ENCODE peak calls at places on chromosomes 6 and 20, in eight cellular contexts. M is bronchial epithelial cell, X is stomach, U is brain microvascular endothelial cell, G is lower lobe of right lung, W is foreskin fibroblast, Q is tibial artery, N is nephron progenitor cell. D is an unnamed sample.

GRCh38 chr6:27591660-27592059 is 118.8 kb upstream of the ZNF184 start:
- DNase-seq in M (peak), X (no peak), U (peak), G (no peak), W (peak), Q (no peak), N (peak), D (no peak)

GRCh38 chr6:139473239-139473701 is 98.8 kb upstream of the CITED2 start:
- DNase-seq in M (no peak), X (no peak), U (no peak), G (no peak), W (no peak), Q (peak), N (peak), D (no peak)

GRCh38 chr20:36367907-36368306 is 61.8 kb downstream of the DLGAP4 start:
- DNase-seq in M (no peak), X (no peak), U (no peak), G (no peak), W (no peak), Q (no peak), N (no peak), D (no peak)

GRCh38 chr20:63087872-63088680 is 81.3 kb upstream of the BHLHE23 start:
- DNase-seq in M (no peak), X (no peak), U (no peak), G (peak), W (no peak), Q (no peak), N (peak), D (no peak)

GRCh38 chr6:136784910-136785746 is 7.1 kb downstream of the MAP3K5 start:
- DNase-seq in M (peak), X (peak), U (no peak), G (peak), W (no peak), Q (peak), N (no peak), D (no peak)

GRCh38 chr6:83536034-83536646 is 23.8 kb downstream of the PRSS35 start:
- DNase-seq in M (peak), X (peak), U (peak), G (no peak), W (peak), Q (peak), N (peak), D (peak)

GRCh38 chr20:10919549-10920140 is 245.8 kb upstream of the JAG1 start:
- DNase-seq in M (peak), X (no peak), U (peak), G (no peak), W (peak), Q (no peak), N (no peak), D (no peak)

GRCh38 chr6:22249646-22250045 is 47.2 kb downstream of the PRL start:
- DNase-seq in M (no peak), X (no peak), U (no peak), G (no peak), W (no peak), Q (no peak), N (no peak), D (no peak)

GRCh38 chr20:52104546-52105044 is 87.0 kb downstream of the ZFP64 start:
- DNase-seq in M (no peak), X (no peak), U (peak), G (no peak), W (peak), Q (no peak), N (peak), D (peak)

GRCh38 chr6:138403324-138403800 is 661 bp upstream of the HEBP2 start:
- DNase-seq in M (no peak), X (peak), U (no peak), G (peak), W (no peak), Q (no peak), N (peak), D (peak)

GRCh38 chr6:49849121-49849907 is 17.0 kb downstream of the CRISP1 start:
- DNase-seq in M (peak), X (no peak), U (peak), G (no peak), W (peak), Q (no peak), N (peak), D (no peak)

GRCh38 chr6:81241717-81242116 is 510.8 kb downstream of the TENT5A start:
- DNase-seq in M (peak), X (no peak), U (no peak), G (no peak), W (no peak), Q (no peak), N (no peak), D (no peak)

GRCh38 chr6:91490672-91491071 is 903.8 kb upstream of the MAP3K7 start:
- DNase-seq in M (no peak), X (no peak), U (no peak), G (no peak), W (no peak), Q (no peak), N (no peak), D (no peak)

GRCh38 chr20:46128310-46129151 is 10.4 kb downstream of the CD40 start:
- DNase-seq in M (no peak), X (peak), U (no peak), G (no peak), W (no peak), Q (no peak), N (peak), D (no peak)

GRCh38 chr6:137870286-137870685 is 3.2 kb downstream of the TNFAIP3 start:
- DNase-seq in M (no peak), X (no peak), U (no peak), G (no peak), W (no peak), Q (no peak), N (no peak), D (no peak)

GRCh38 chr20:21433329-21433890 is 36.1 kb upstream of the NKX2-4 start:
- DNase-seq in M (peak), X (no peak), U (peak), G (no peak), W (peak), Q (no peak), N (no peak), D (no peak)

GRCh38 chr6:143126574-143126941 is 65.9 kb downstream of the AIG1 start:
- DNase-seq in M (no peak), X (no peak), U (no peak), G (no peak), W (no peak), Q (no peak), N (no peak), D (no peak)

GRCh38 chr20:20407891-20408805 is 40.2 kb downstream of the INSM1 start:
- DNase-seq in M (peak), X (no peak), U (no peak), G (no peak), W (no peak), Q (no peak), N (no peak), D (no peak)

GRCh38 chr6:3227363-3228045 is at the start of gene TUBB2B:
- DNase-seq in M (no peak), X (no peak), U (no peak), G (no peak), W (no peak), Q (no peak), N (peak), D (peak)

GRCh38 chr20:34705383-34706021 is 1.4 kb downstream of the TP53INP2 start:
- DNase-seq in M (peak), X (peak), U (peak), G (no peak), W (peak), Q (no peak), N (no peak), D (no peak)
- TF ChIP-seq CTCF in M (peak), X (no peak), U (no peak), G (no peak), W (peak), Q (no peak), N (no peak), D (no peak)

GRCh38 chr6:33958863-33959651 is 155.3 kb upstream of the MLN start:
- DNase-seq in M (no peak), X (no peak), U (no peak), G (no peak), W (no peak), Q (no peak), N (no peak), D (no peak)
- TF ChIP-seq CTCF in M (no peak), X (no peak), U (peak), G (no peak), W (no peak), Q (no peak), N (peak), D (no peak)

DNA sequence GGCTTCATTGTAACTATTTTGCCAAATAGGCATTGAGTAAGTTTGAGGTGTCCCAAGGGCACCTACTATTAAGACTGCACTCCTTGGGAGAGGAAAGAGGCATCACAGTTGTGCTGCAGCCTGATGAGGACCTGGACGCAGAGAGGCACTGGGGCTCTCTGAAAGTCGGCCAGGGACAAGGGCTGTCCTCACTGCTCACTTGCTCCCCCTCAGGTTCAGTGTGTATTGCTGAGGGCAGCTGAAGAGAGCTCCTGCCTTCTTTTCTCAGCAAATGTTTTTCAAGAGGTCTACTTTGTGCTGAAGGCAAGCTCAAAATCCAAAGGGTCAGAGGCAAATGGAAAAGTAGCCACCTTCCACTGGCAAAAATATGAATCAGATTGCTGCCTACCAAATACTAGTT is 331.8 kb downstream of the RIMS1 start:
- DNase-seq in M (peak), X (peak), U (peak), G (no peak), W (peak), Q (no peak), N (peak), D (no peak)
- TF ChIP-seq CTCF in M (peak), X (peak), U (peak), G (peak), W (peak), Q (no peak), N (peak), D (no peak)

GRCh38 chr20:23508896-23509579 is 18.1 kb downstream of the CST8 start:
- DNase-seq in M (no peak), X (no peak), U (no peak), G (no peak), W (no peak), Q (no peak), N (peak), D (no peak)

GRCh38 chr20:23510000-23510590 is 19.2 kb downstream of the CST8 start:
- DNase-seq in M (no peak), X (no peak), U (no peak), G (no peak), W (no peak), Q (no peak), N (no peak), D (no peak)

GRCh38 chr20:23508449-23508848 is 17.5 kb downstream of the CST8 start:
- DNase-seq in M (no peak), X (no peak), U (no peak), G (no peak), W (no peak), Q (no peak), N (peak), D (no peak)

GRCh38 chr20:23509580-23509913 is 18.6 kb downstream of the CST8 start:
- DNase-seq in M (no peak), X (no peak), U (no peak), G (no peak), W (no peak), Q (no peak), N (no peak), D (no peak)

GRCh38 chr20:23507346-23507745 is 16.4 kb downstream of the CST8 start:
- DNase-seq in M (no peak), X (no peak), U (no peak), G (no peak), W (no peak), Q (no peak), N (no peak), D (no peak)
- TF ChIP-seq CTCF in M (no peak), X (no peak), U (no peak), G (no peak), W (no peak), Q (no peak), N (no peak), D (no peak)

GRCh38 chr20:2917266-2917665 is 44.0 kb downstream of the PTPRA start:
- DNase-seq in M (no peak), X (no peak), U (no peak), G (no peak), W (no peak), Q (no peak), N (no peak), D (no peak)

GRCh38 chr20:2918096-2919049 is 45.1 kb downstream of the PTPRA start:
- DNase-seq in M (no peak), X (no peak), U (no peak), G (no peak), W (no peak), Q (no peak), N (no peak), D (no peak)

GRCh38 chr20:2909953-2910352 is 36.7 kb downstream of the PTPRA start:
- DNase-seq in M (no peak), X (no peak), U (no peak), G (no peak), W (no peak), Q (no peak), N (no peak), D (no peak)

GRCh38 chr20:2911200-2911599 is 37.9 kb downstream of the PTPRA start:
- DNase-seq in M (peak), X (no peak), U (no peak), G (no peak), W (no peak), Q (no peak), N (no peak), D (no peak)

GRCh38 chr20:2914160-2914559 is 40.9 kb downstream of the PTPRA start:
- DNase-seq in M (peak), X (no peak), U (peak), G (no peak), W (no peak), Q (no peak), N (no peak), D (no peak)
- TF ChIP-seq CTCF in M (no peak), X (no peak), U (peak), G (no peak), W (no peak), Q (no peak), N (no peak), D (no peak)

GRCh38 chr6:126529605-126530004 is 189.7 kb downstream of the CENPW start:
- DNase-seq in M (no peak), X (no peak), U (no peak), G (no peak), W (no peak), Q (no peak), N (no peak), D (no peak)
- TF ChIP-seq CTCF in M (no peak), X (no peak), U (no peak), G (no peak), W (no peak), Q (no peak), N (no peak), D (no peak)

GRCh38 chr20:53755733-53756523 is 162.3 kb upstream of the ZNF217 start:
- DNase-seq in M (no peak), X (no peak), U (no peak), G (no peak), W (no peak), Q (no peak), N (no peak), D (no peak)
- TF ChIP-seq CTCF in M (no peak), X (no peak), U (no peak), G (no peak), W (no peak), Q (no peak), N (no peak), D (no peak)

GRCh38 chr6:45479834-45480696 is 102.3 kb upstream of the SUPT3H start:
- DNase-seq in M (peak), X (no peak), U (peak), G (no peak), W (peak), Q (no peak), N (no peak), D (no peak)

GRCh38 chr6:45477785-45478184 is 100.1 kb upstream of the SUPT3H start:
- DNase-seq in M (peak), X (no peak), U (no peak), G (no peak), W (no peak), Q (no peak), N (no peak), D (no peak)

GRCh38 chr6:45476341-45476740 is 98.6 kb upstream of the SUPT3H start:
- DNase-seq in M (no peak), X (no peak), U (no peak), G (no peak), W (no peak), Q (no peak), N (no peak), D (no peak)

GRCh38 chr6:45477278-45477677 is 99.5 kb upstream of the SUPT3H start:
- DNase-seq in M (peak), X (no peak), U (no peak), G (no peak), W (no peak), Q (no peak), N (no peak), D (no peak)

GRCh38 chr6:45478235-45478634 is 100.5 kb upstream of the SUPT3H start:
- DNase-seq in M (peak), X (no peak), U (no peak), G (no peak), W (peak), Q (no peak), N (no peak), D (no peak)
- TF ChIP-seq CTCF in M (no peak), X (no peak), U (no peak), G (no peak), W (no peak), Q (no peak), N (no peak), D (no peak)

DNA sequence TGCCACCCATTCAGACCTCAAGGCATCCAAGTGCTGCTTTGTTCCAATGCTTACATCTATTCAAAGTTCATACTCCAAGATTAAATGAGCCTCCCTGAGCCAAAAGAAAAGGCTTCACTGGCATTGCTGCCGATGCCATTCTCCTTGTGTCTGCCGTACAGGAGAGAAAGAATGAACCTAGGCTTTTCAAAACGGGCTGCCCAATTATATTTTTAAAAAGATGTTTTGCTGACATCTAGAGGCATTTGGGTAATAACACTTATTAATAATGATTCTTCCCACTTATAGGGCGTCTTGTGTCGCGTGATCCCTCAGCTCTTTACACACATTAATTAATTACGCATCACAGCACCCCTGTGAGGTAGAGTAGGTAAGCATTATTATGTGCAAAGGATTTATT is 545.6 kb downstream of the PKHD1 start:
- DNase-seq in M (peak), X (no peak), U (no peak), G (no peak), W (no peak), Q (no peak), N (no peak), D (no peak)
- TF ChIP-seq CTCF in M (peak), X (no peak), U (peak), G (no peak), W (no peak), Q (no peak), N (no peak), D (no peak)

GRCh38 chr20:40942775-40943174 is 85.8 kb upstream of the TOP1 start:
- DNase-seq in M (peak), X (no peak), U (no peak), G (no peak), W (no peak), Q (no peak), N (no peak), D (no peak)

GRCh38 chr20:40943591-40943990 is 85.0 kb upstream of the TOP1 start:
- DNase-seq in M (no peak), X (no peak), U (no peak), G (no peak), W (no peak), Q (no peak), N (no peak), D (no peak)

GRCh38 chr20:40948352-40949267 is 80.0 kb upstream of the TOP1 start:
- DNase-seq in M (peak), X (no peak), U (no peak), G (no peak), W (peak), Q (no peak), N (no peak), D (no peak)

GRCh38 chr20:40945189-40945588 is 83.4 kb upstream of the TOP1 start:
- DNase-seq in M (no peak), X (no peak), U (no peak), G (no peak), W (no peak), Q (no peak), N (no peak), D (no peak)

DNA sequence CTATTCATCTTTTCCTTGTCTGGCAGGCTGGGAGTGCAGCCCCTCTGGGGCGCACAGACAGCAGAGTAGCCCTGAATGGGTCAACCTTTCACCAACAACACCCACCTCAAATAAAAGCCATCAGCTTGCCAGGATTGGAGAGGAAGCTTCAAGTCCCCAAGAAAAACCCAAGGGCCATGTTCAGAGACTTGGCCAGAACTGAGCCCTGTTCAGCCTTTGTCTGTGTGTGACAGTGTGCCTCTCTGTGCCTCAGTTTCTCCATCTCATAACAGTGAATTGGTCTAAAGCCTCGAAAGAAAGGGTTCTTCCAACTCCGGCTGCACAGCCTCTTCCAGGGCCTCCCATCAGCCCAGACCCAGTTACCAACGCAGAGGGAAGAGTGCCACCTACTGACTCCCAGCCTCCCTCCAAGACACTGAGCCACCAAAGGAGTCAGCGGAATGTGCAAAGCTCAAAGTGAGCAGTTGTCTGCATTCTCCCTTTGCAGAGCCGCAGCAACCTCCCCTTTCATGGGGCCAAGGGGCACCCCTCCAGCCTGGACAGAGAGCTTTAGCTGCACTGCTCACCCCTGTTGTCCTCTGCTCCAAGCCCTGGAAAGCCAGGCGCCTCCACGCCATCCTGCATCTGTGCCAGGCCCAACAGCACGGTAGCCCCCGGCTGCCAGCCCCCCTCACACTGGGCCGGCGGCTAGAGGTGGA is 82.7 kb upstream of the TOP1 start:
- DNase-seq in M (peak), X (peak), U (peak), G (no peak), W (peak), Q (peak), N (peak), D (peak)
- TF ChIP-seq CTCF in M (peak), X (peak), U (peak), G (peak), W (peak), Q (peak), N (peak), D (peak)